ENCODE peak calls at places on chromosomes 16 and 17, in four cellular contexts. One of them, this sample, is unnamed.

GRCh38 chr16:14658063-14658462 is 25.3 kb downstream of the BFAR start:
- DNase-seq in psoas muscle: no peak
- DNase-seq in left lung: no peak
- DNase-seq in AG04449: no peak
- DNase-seq in this sample: no peak

GRCh38 chr16:75247249-75247648 is 4.2 kb downstream of the BCAR1 start:
- DNase-seq in left lung: no peak
- DNase-seq in AG04449: no peak
- DNase-seq in psoas muscle: no peak
- DNase-seq in this sample: no peak

GRCh38 chr17:66971730-66972441 is 7.4 kb downstream of the CACNG4 start:
- DNase-seq in AG04449: no peak
- DNase-seq in psoas muscle: no peak
- DNase-seq in left lung: no peak
- DNase-seq in this sample: no peak

GRCh38 chr17:29061036-29061435 is 18.1 kb downstream of the PIPOX start:
- DNase-seq in AG04449: no peak
- DNase-seq in left lung: no peak
- DNase-seq in psoas muscle: no peak
- DNase-seq in this sample: no peak

GRCh38 chr17:82078433-82078832 is 12.8 kb upstream of the DUS1L start:
- DNase-seq in psoas muscle: no peak
- DNase-seq in left lung: no peak
- DNase-seq in AG04449: no peak
- DNase-seq in this sample: no peak

GRCh38 chr16:86252596-86252995 is 257.7 kb upstream of the FOXF1 start:
- DNase-seq in psoas muscle: no peak
- DNase-seq in left lung: no peak
- DNase-seq in AG04449: no peak
- DNase-seq in this sample: no peak

GRCh38 chr17:45574376-45574775 is 83.9 kb upstream of the PLEKHM1 start:
- DNase-seq in left lung: no peak
- DNase-seq in AG04449: peak
- DNase-seq in psoas muscle: no peak
- DNase-seq in this sample: no peak

GRCh38 chr17:10631048-10631700 is 25.9 kb downstream of the MYH3 start:
- DNase-seq in psoas muscle: no peak
- DNase-seq in left lung: no peak
- DNase-seq in AG04449: no peak
- DNase-seq in this sample: no peak

GRCh38 chr17:65100316-65101140 is 36.6 kb upstream of the RGS9 start:
- DNase-seq in AG04449: no peak
- DNase-seq in left lung: peak
- DNase-seq in psoas muscle: peak
- DNase-seq in this sample: peak

GRCh38 chr16:30184430-30185140 is 1.2 kb downstream of the CORO1A start:
- DNase-seq in AG04449: no peak
- DNase-seq in psoas muscle: peak
- DNase-seq in left lung: peak
- DNase-seq in this sample: no peak

GRCh38 chr17:63946440-63947363 is 14.6 kb upstream of the CD79B start:
- DNase-seq in psoas muscle: peak
- DNase-seq in AG04449: no peak
- DNase-seq in left lung: peak
- DNase-seq in this sample: no peak

GRCh38 chr17:9004132-9004960 is 17.0 kb upstream of the NTN1 start:
- DNase-seq in AG04449: no peak
- DNase-seq in psoas muscle: no peak
- DNase-seq in left lung: no peak
- DNase-seq in this sample: no peak

GRCh38 chr16:87780385-87780989 is 14.7 kb upstream of the KLHDC4 start:
- DNase-seq in left lung: peak
- DNase-seq in AG04449: no peak
- DNase-seq in psoas muscle: no peak
- DNase-seq in this sample: no peak

GRCh38 chr16:57601801-57602478 is 26.5 kb upstream of the ADGRG1 start:
- DNase-seq in AG04449: no peak
- DNase-seq in psoas muscle: no peak
- DNase-seq in left lung: peak
- DNase-seq in this sample: no peak

GRCh38 chr17:79027925-79028491 is 4.0 kb downstream of the C1QTNF1 start:
- DNase-seq in left lung: no peak
- DNase-seq in psoas muscle: peak
- DNase-seq in AG04449: no peak
- DNase-seq in this sample: no peak

GRCh38 chr17:79026345-79027273 is 2.6 kb downstream of the C1QTNF1 start:
- DNase-seq in AG04449: no peak
- DNase-seq in psoas muscle: peak
- DNase-seq in left lung: no peak
- DNase-seq in this sample: no peak

GRCh38 chr17:79027274-79027924 is 3.4 kb downstream of the C1QTNF1 start:
- DNase-seq in left lung: no peak
- DNase-seq in AG04449: no peak
- DNase-seq in psoas muscle: peak
- DNase-seq in this sample: no peak

GRCh38 chr17:79029327-79030009 is 5.5 kb downstream of the C1QTNF1 start:
- DNase-seq in AG04449: no peak
- DNase-seq in left lung: no peak
- DNase-seq in psoas muscle: no peak
- DNase-seq in this sample: no peak

GRCh38 chr17:79028496-79029326 is 4.7 kb downstream of the C1QTNF1 start:
- DNase-seq in AG04449: no peak
- DNase-seq in left lung: no peak
- DNase-seq in psoas muscle: no peak
- DNase-seq in this sample: no peak
- TF ChIP-seq CTCF in AG04449: peak
- TF ChIP-seq CTCF in left lung: no peak
- TF ChIP-seq CTCF in psoas muscle: no peak
- TF ChIP-seq CTCF in this sample: peak

GRCh38 chr16:3020247-3020603 is at the start of gene TNFRSF12A:
- DNase-seq in left lung: peak
- DNase-seq in psoas muscle: peak
- DNase-seq in AG04449: no peak
- DNase-seq in this sample: no peak
- TF ChIP-seq CTCF in left lung: no peak
- TF ChIP-seq CTCF in psoas muscle: no peak
- TF ChIP-seq CTCF in AG04449: no peak
- TF ChIP-seq CTCF in this sample: no peak

GRCh38 chr17:6430769-6431168 is 4.2 kb downstream of the AIPL1 start:
- DNase-seq in left lung: no peak
- DNase-seq in AG04449: no peak
- DNase-seq in psoas muscle: no peak
- DNase-seq in this sample: no peak
- TF ChIP-seq CTCF in left lung: no peak
- TF ChIP-seq CTCF in AG04449: peak
- TF ChIP-seq CTCF in psoas muscle: peak
- TF ChIP-seq CTCF in this sample: peak

GRCh38 chr16:84574191-84574590 is 43.7 kb downstream of the COTL1 start:
- DNase-seq in psoas muscle: peak
- DNase-seq in left lung: no peak
- DNase-seq in AG04449: no peak
- DNase-seq in this sample: no peak
- TF ChIP-seq CTCF in psoas muscle: no peak
- TF ChIP-seq CTCF in left lung: no peak
- TF ChIP-seq CTCF in AG04449: no peak
- TF ChIP-seq CTCF in this sample: no peak

GRCh38 chr17:19766421-19767270 is 18.5 kb upstream of the ALDH3A1 start:
- DNase-seq in left lung: peak
- DNase-seq in psoas muscle: peak
- DNase-seq in AG04449: no peak
- DNase-seq in this sample: no peak
- TF ChIP-seq CTCF in left lung: peak
- TF ChIP-seq CTCF in psoas muscle: peak
- TF ChIP-seq CTCF in AG04449: peak
- TF ChIP-seq CTCF in this sample: peak

GRCh38 chr16:55021595-55022475 is 91.2 kb downstream of the IRX5 start:
- DNase-seq in psoas muscle: no peak
- DNase-seq in AG04449: no peak
- DNase-seq in left lung: no peak
- DNase-seq in this sample: no peak
- TF ChIP-seq CTCF in psoas muscle: no peak
- TF ChIP-seq CTCF in AG04449: no peak
- TF ChIP-seq CTCF in left lung: no peak
- TF ChIP-seq CTCF in this sample: no peak

DNA sequence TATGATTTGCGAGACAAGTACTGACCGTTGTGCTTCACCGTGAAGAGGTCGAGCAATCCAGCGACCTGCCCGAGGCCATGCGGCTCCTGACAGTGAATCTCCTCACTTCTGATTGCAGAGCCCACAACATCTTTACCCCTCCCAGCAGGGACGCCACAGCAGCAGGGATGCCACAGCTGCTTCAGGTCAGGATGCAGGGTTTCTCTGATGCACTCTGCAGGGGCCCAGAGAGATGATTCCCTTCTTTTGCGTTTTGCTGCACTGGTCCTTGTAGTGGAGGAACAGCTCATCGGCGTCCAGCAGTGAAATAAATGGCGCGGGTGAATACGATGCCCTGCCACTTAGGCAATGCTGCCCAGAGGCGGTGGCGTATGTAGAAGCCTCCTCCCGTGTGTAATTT is 5.6 kb downstream of the KIAA0513 start:
- DNase-seq in AG04449: no peak
- DNase-seq in psoas muscle: peak
- DNase-seq in left lung: no peak
- DNase-seq in this sample: no peak
- TF ChIP-seq CTCF in AG04449: no peak
- TF ChIP-seq CTCF in psoas muscle: no peak
- TF ChIP-seq CTCF in left lung: no peak
- TF ChIP-seq CTCF in this sample: no peak

DNA sequence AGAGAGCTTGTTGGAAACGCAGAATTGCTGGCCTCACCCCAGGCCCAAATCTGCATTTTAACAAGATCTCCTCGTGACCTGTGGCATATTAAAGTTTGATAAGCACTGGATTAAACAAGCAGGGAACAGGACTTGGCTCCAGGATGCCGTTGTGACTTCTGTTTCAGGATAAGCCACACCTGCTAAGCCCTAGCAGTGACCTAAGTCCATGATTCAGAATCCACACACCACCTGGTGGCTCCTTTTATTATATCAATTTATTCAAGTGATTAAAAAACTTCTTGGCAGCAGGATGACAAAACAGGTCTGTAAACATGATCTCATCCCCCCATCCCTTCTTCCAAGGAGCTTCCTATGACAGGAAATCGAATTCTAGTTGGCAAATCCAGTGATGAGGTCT is 9.1 kb downstream of the NAGPA start:
- DNase-seq in left lung: no peak
- DNase-seq in AG04449: no peak
- DNase-seq in psoas muscle: no peak
- DNase-seq in this sample: no peak
- TF ChIP-seq CTCF in left lung: no peak
- TF ChIP-seq CTCF in AG04449: no peak
- TF ChIP-seq CTCF in psoas muscle: peak
- TF ChIP-seq CTCF in this sample: no peak

GRCh38 chr17:41959336-41960095 is 7.1 kb upstream of the CNP start:
- DNase-seq in AG04449: no peak
- DNase-seq in left lung: no peak
- DNase-seq in psoas muscle: no peak
- DNase-seq in this sample: no peak
- TF ChIP-seq CTCF in AG04449: peak
- TF ChIP-seq CTCF in left lung: no peak
- TF ChIP-seq CTCF in psoas muscle: peak
- TF ChIP-seq CTCF in this sample: peak

DNA sequence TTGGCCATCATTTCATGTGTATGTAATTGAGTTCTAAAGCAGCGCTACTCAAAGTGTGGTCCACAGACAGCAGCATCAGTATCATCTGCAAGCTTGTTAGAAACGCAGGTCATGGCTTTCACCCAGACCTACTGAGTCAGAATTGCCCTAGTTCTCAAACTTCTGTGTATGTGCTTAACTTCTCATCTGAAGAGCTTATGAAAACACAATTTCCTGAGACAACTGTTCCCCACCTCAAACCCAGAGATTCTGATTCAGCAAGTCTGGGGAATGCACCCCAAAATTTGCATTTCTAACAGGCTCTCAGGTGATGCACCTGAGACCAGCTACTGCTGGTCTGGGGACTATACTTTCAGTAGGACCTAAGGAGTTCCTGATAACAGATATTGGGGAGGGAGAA is 29.1 kb upstream of the SKAP1 start:
- DNase-seq in psoas muscle: no peak
- DNase-seq in left lung: no peak
- DNase-seq in AG04449: no peak
- DNase-seq in this sample: no peak
- TF ChIP-seq CTCF in psoas muscle: no peak
- TF ChIP-seq CTCF in left lung: no peak
- TF ChIP-seq CTCF in AG04449: no peak
- TF ChIP-seq CTCF in this sample: no peak

This sample was measured in kidney epithelial cell.